ENCODE peak calls at places on chromosomes 2 and 18, in four cellular contexts. Q is tibial nerve, U is uterus, O is endodermal cell. X is an unnamed sample.
A peak's percentile ranks its signal among the peaks of the same experiment; 100 is the strongest.

GRCh38 chr2:16626497-16626896 is 39.1 kb downstream of the CYRIA start:
- DNase-seq in U (peak; percentile 70), O (no peak), Q (no peak), X (no peak)

GRCh38 chr18:45686892-45687611 is 36.9 kb upstream of the SLC14A1 start:
- DNase-seq in Q (no peak), U (no peak), O (peak; percentile 63), X (peak; percentile 68)

GRCh38 chr2:131641414-131642206 is 113.9 kb downstream of the CCDC74A start:
- DNase-seq in Q (no peak), U (no peak), O (no peak), X (no peak)

GRCh38 chr18:58221060-58221725 is 177.2 kb downstream of the NEDD4L start:
- DNase-seq in U (no peak), O (peak; percentile 89), Q (no peak), X (no peak)

GRCh38 chr2:45011621-45012602 is 2.7 kb upstream of the SIX2 start:
- DNase-seq in U (no peak), O (no peak), Q (no peak), X (no peak)

GRCh38 chr2:214358506-214358905 is 52.3 kb upstream of the VWC2L start:
- DNase-seq in Q (no peak), O (no peak), U (no peak), X (no peak)

GRCh38 chr2:23447405-23447804 is 62.4 kb downstream of the KLHL29 start:
- DNase-seq in U (no peak), Q (no peak), O (no peak), X (no peak)

GRCh38 chr2:240833724-240834285 is 13.8 kb upstream of the KIF1A start:
- DNase-seq in O (no peak), U (no peak), Q (no peak), X (no peak)

GRCh38 chr2:44191739-44192138 is 23.1 kb downstream of the PPM1B start:
- DNase-seq in O (no peak), Q (no peak), U (no peak), X (peak; percentile 67)

GRCh38 chr2:103135679-103136078 is 373.8 kb downstream of the TMEM182 start:
- DNase-seq in U (no peak), Q (no peak), O (no peak), X (no peak)

GRCh38 chr2:44839370-44839769 is 102.1 kb upstream of the SIX3 start:
- DNase-seq in O (peak; percentile 13), Q (no peak), U (no peak), X (no peak)

GRCh38 chr18:59459352-59460059 is 100.4 kb upstream of the LMAN1 start:
- DNase-seq in O (no peak), Q (no peak), U (no peak), X (peak; percentile 40)

GRCh38 chr18:9787126-9787525 is 79.0 kb downstream of the RAB31 start:
- DNase-seq in O (no peak), U (no peak), Q (no peak), X (no peak)

GRCh38 chr2:64019083-64019974 is at the start of gene VPS54:
- DNase-seq in U (peak; percentile 64), O (peak; percentile 89), Q (peak; percentile 23), X (peak; percentile 78)

GRCh38 chr2:188142636-188143035 is 149.0 kb upstream of the GULP1 start:
- DNase-seq in U (no peak), O (no peak), Q (no peak), X (no peak)

GRCh38 chr2:103232882-103233281 is 471.1 kb downstream of the TMEM182 start:
- DNase-seq in O (no peak), Q (no peak), U (no peak), X (no peak)

GRCh38 chr2:1518501-1518821 is 105.2 kb downstream of the TPO start:
- DNase-seq in O (no peak), U (no peak), Q (no peak), X (no peak)

X was measured in GM10248.